ENCODE peak calls at places on chromosomes 16 and 17, in four cellular contexts. One of them, this sample, is unnamed.

GRCh38 chr16:30368122-30368791 is 2.0 kb downstream of the TBC1D10B start:
- DNase-seq in H9: no peak
- DNase-seq in IMR-90: peak; percentile 59
- DNase-seq in H1: no peak
- DNase-seq in this sample: no peak

GRCh38 chr16:69143116-69143515 is 10.7 kb downstream of the UTP4 start:
- DNase-seq in H9: no peak
- DNase-seq in IMR-90: no peak
- DNase-seq in H1: no peak
- DNase-seq in this sample: no peak

GRCh38 chr17:42275527-42276358 is 448 bp downstream of the STAT5B start:
- DNase-seq in H9: peak; percentile 52
- DNase-seq in IMR-90: peak; percentile 59
- DNase-seq in H1: peak; percentile 63
- DNase-seq in this sample: peak; percentile 67

GRCh38 chr16:56988948-56989945 is at the start of gene NLRC5:
- DNase-seq in H9: peak; percentile 68
- DNase-seq in IMR-90: peak; percentile 78
- DNase-seq in H1: peak; percentile 76
- DNase-seq in this sample: peak; percentile 69

GRCh38 chr16:3214904-3215600 is 19.9 kb downstream of the ZNF200 start:
- DNase-seq in H9: no peak
- DNase-seq in IMR-90: no peak
- DNase-seq in H1: no peak
- DNase-seq in this sample: no peak

GRCh38 chr17:48068491-48068961 is 20.4 kb downstream of the NFE2L1 start:
- DNase-seq in H9: peak; percentile 76
- DNase-seq in IMR-90: peak; percentile 65
- DNase-seq in H1: peak; percentile 62
- DNase-seq in this sample: peak; percentile 70

GRCh38 chr17:65054602-65055001 is 1.9 kb downstream of the GNA13 start:
- DNase-seq in H9: no peak
- DNase-seq in IMR-90: no peak
- DNase-seq in H1: no peak
- DNase-seq in this sample: no peak

GRCh38 chr16:46747777-46748651 is at the start of gene MYLK3:
- DNase-seq in H9: peak; percentile 78
- DNase-seq in IMR-90: no peak
- DNase-seq in H1: no peak
- DNase-seq in this sample: peak; percentile 92

GRCh38 chr17:56891751-56892150 is 22.1 kb downstream of the TRIM25 start:
- DNase-seq in H9: peak; percentile 78
- DNase-seq in IMR-90: no peak
- DNase-seq in H1: peak; percentile 90
- DNase-seq in this sample: peak; percentile 47

GRCh38 chr17:79789943-79790804 is 6.7 kb downstream of the CBX8 start:
- DNase-seq in H9: peak; percentile 81
- DNase-seq in IMR-90: no peak
- DNase-seq in H1: no peak
- DNase-seq in this sample: peak; percentile 44

GRCh38 chr17:21129023-21129681 is 2.4 kb downstream of the DHRS7B start:
- DNase-seq in H9: no peak
- DNase-seq in IMR-90: peak; percentile 67
- DNase-seq in H1: no peak
- DNase-seq in this sample: no peak

GRCh38 chr17:17055286-17056166 is 13.3 kb downstream of the MPRIP start:
- DNase-seq in H9: peak; percentile 43
- DNase-seq in IMR-90: no peak
- DNase-seq in H1: no peak
- DNase-seq in this sample: no peak

GRCh38 chr17:72535779-72536178 is 415.0 kb downstream of the SOX9 start:
- DNase-seq in H9: no peak
- DNase-seq in IMR-90: no peak
- DNase-seq in H1: no peak
- DNase-seq in this sample: no peak

GRCh38 chr17:31537558-31537957 is 146.1 kb downstream of the RAB11FIP4 start:
- DNase-seq in H9: peak; percentile 30
- DNase-seq in IMR-90: peak; percentile 62
- DNase-seq in H1: no peak
- DNase-seq in this sample: no peak

GRCh38 chr17:53765129-53765528 is 57.6 kb upstream of the KIF2B start:
- DNase-seq in H9: no peak
- DNase-seq in IMR-90: no peak
- DNase-seq in H1: no peak
- DNase-seq in this sample: no peak

GRCh38 chr17:2029911-2030778 is at the start of gene DPH1:
- DNase-seq in H9: peak; percentile 96
- DNase-seq in IMR-90: peak; percentile 91
- DNase-seq in H1: peak; percentile 97
- DNase-seq in this sample: peak; percentile 96

GRCh38 chr17:80845863-80846671 is 145.6 kb upstream of the CHMP6 start:
- DNase-seq in H9: no peak
- DNase-seq in IMR-90: no peak
- DNase-seq in H1: no peak
- DNase-seq in this sample: no peak

GRCh38 chr17:36675786-36676185 is 74.4 kb downstream of the MRM1 start:
- DNase-seq in H9: no peak
- DNase-seq in IMR-90: no peak
- DNase-seq in H1: no peak
- DNase-seq in this sample: no peak

GRCh38 chr17:79797492-79798295 is 817 bp upstream of the CBX8 start:
- DNase-seq in H9: no peak
- DNase-seq in IMR-90: no peak
- DNase-seq in H1: peak; percentile 65
- DNase-seq in this sample: peak; percentile 42

GRCh38 chr16:1416521-1416941 is 2.0 kb upstream of the UNKL start:
- DNase-seq in H9: no peak
- DNase-seq in IMR-90: no peak
- DNase-seq in H1: no peak
- DNase-seq in this sample: peak; percentile 71

GRCh38 chr16:68826652-68827051 is 16.7 kb upstream of the TANGO6 start:
- DNase-seq in H9: no peak
- DNase-seq in IMR-90: no peak
- DNase-seq in H1: no peak
- DNase-seq in this sample: no peak

GRCh38 chr16:4212934-4213296 is 29.0 kb downstream of the SRL start:
- DNase-seq in H9: no peak
- DNase-seq in IMR-90: peak; percentile 61
- DNase-seq in H1: no peak
- DNase-seq in this sample: no peak

GRCh38 chr17:66747561-66748275 is 87.2 kb upstream of the CACNG5 start:
- DNase-seq in H9: no peak
- DNase-seq in IMR-90: peak; percentile 80
- DNase-seq in H1: no peak
- DNase-seq in this sample: no peak

GRCh38 chr17:20197527-20197926 is 188.4 kb downstream of the SPECC1 start:
- DNase-seq in H9: no peak
- DNase-seq in IMR-90: no peak
- DNase-seq in H1: no peak
- DNase-seq in this sample: no peak

GRCh38 chr16:9484436-9484835 is 393.0 kb downstream of the HAPSTR1 start:
- DNase-seq in H9: no peak
- DNase-seq in IMR-90: no peak
- DNase-seq in H1: no peak
- DNase-seq in this sample: no peak

GRCh38 chr17:32483451-32484019 is 3.3 kb upstream of the CDK5R1 start:
- DNase-seq in H9: peak; percentile 92
- DNase-seq in IMR-90: peak; percentile 61
- DNase-seq in H1: peak; percentile 78
- DNase-seq in this sample: peak; percentile 97

GRCh38 chr16:9447195-9447551 is 355.7 kb downstream of the HAPSTR1 start:
- DNase-seq in H9: no peak
- DNase-seq in IMR-90: no peak
- DNase-seq in H1: no peak
- DNase-seq in this sample: no peak

GRCh38 chr16:4915226-4915761 is 21.7 kb downstream of the PPL start:
- DNase-seq in H9: no peak
- DNase-seq in IMR-90: peak; percentile 96
- DNase-seq in H1: no peak
- DNase-seq in this sample: no peak

GRCh38 chr16:8905795-8906591 is 23.8 kb downstream of the LITAFD start:
- DNase-seq in H9: peak; percentile 62
- DNase-seq in IMR-90: no peak
- DNase-seq in H1: no peak
- DNase-seq in this sample: peak; percentile 64

GRCh38 chr16:56965149-56965938 is 3.6 kb downstream of the CETP start:
- DNase-seq in H9: no peak
- DNase-seq in IMR-90: peak; percentile 16
- DNase-seq in H1: no peak
- DNase-seq in this sample: no peak

GRCh38 chr17:64599187-64599676 is 62.9 kb downstream of the SMURF2 start:
- DNase-seq in H9: peak; percentile 41
- DNase-seq in IMR-90: no peak
- DNase-seq in H1: no peak
- DNase-seq in this sample: no peak

GRCh38 chr17:82000803-82001649 is 21.7 kb downstream of the CENPX start:
- DNase-seq in H9: no peak
- DNase-seq in IMR-90: no peak
- DNase-seq in H1: peak; percentile 47
- DNase-seq in this sample: no peak

GRCh38 chr16:84044108-84044488 is 1.5 kb upstream of the SLC38A8 start:
- DNase-seq in H9: peak; percentile 68
- DNase-seq in IMR-90: peak; percentile 28
- DNase-seq in H1: no peak
- DNase-seq in this sample: peak; percentile 84

GRCh38 chr16:38941-39892 is 14.2 kb downstream of the POLR3K start:
- DNase-seq in H9: no peak
- DNase-seq in IMR-90: no peak
- DNase-seq in H1: no peak
- DNase-seq in this sample: no peak

GRCh38 chr17:16911141-16911937 is 60.6 kb downstream of the TNFRSF13B start:
- DNase-seq in H9: peak; percentile 31
- DNase-seq in IMR-90: no peak
- DNase-seq in H1: peak; percentile 20
- DNase-seq in this sample: no peak

GRCh38 chr16:70788668-70789161 is 12.2 kb downstream of the VAC14 start:
- DNase-seq in H9: no peak
- DNase-seq in IMR-90: peak; percentile 49
- DNase-seq in H1: no peak
- DNase-seq in this sample: no peak

GRCh38 chr17:81039096-81039495 is 4.1 kb downstream of the BAIAP2 start:
- DNase-seq in H9: no peak
- DNase-seq in IMR-90: no peak
- DNase-seq in H1: no peak
- DNase-seq in this sample: no peak

GRCh38 chr17:50363217-50364060 is 9.5 kb downstream of the MRPL27 start:
- DNase-seq in H9: peak; percentile 97
- DNase-seq in IMR-90: peak; percentile 35
- DNase-seq in H1: peak; percentile 86
- DNase-seq in this sample: peak; percentile 97

GRCh38 chr17:50364061-50364458 is 8.9 kb downstream of the MRPL27 start:
- DNase-seq in H9: no peak
- DNase-seq in IMR-90: no peak
- DNase-seq in H1: no peak
- DNase-seq in this sample: no peak

GRCh38 chr17:50365165-50365564 is 7.8 kb downstream of the MRPL27 start:
- DNase-seq in H9: no peak
- DNase-seq in IMR-90: no peak
- DNase-seq in H1: no peak
- DNase-seq in this sample: no peak

GRCh38 chr17:50365649-50366393 is 7.2 kb downstream of the MRPL27 start:
- DNase-seq in H9: no peak
- DNase-seq in IMR-90: no peak
- DNase-seq in H1: no peak
- DNase-seq in this sample: no peak

GRCh38 chr17:50364715-50365114 is 8.3 kb downstream of the MRPL27 start:
- DNase-seq in H9: peak; percentile 74
- DNase-seq in IMR-90: peak; percentile 65
- DNase-seq in H1: no peak
- DNase-seq in this sample: peak; percentile 89
- H4K5ac ChIP-seq in H9: no peak overlapping the region
- H4K5ac ChIP-seq in IMR-90: no peak overlapping the region
- H4K5ac ChIP-seq in H1: no peak overlapping the region
- H4K5ac ChIP-seq in this sample: no peak overlapping the region

GRCh38 chr17:78618264-78619066 is 41.3 kb upstream of the DNAH17 start:
- DNase-seq in H9: no peak
- DNase-seq in IMR-90: no peak
- DNase-seq in H1: no peak
- DNase-seq in this sample: no peak
- H2BK120ac ChIP-seq in H9: no peak overlapping the region
- H2BK120ac ChIP-seq in IMR-90: no peak overlapping the region
- H2BK120ac ChIP-seq in H1: no peak overlapping the region
- H2BK120ac ChIP-seq in this sample: no peak overlapping the region

DNA sequence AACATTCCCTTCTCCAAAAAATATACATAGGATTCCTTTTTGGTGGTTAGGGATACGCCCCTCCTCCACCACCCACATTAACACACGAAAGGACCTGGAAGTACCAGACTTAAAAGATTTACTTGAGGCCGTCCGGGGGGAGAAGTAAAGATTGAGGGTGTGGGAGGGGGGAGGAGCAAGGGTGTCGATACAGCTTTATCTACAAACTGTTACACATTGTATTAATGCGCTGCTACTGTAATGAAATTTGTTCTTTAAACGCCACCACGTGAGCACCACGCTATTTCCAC is 496 bp downstream of the PALB2 start:
- DNase-seq in H9: no peak
- DNase-seq in IMR-90: no peak
- DNase-seq in H1: no peak
- DNase-seq in this sample: peak; percentile 49
- H2BK5ac ChIP-seq in H9: no peak overlapping the region
- H2BK5ac ChIP-seq in IMR-90: peak overlapping the region; percentile 42
- H2BK5ac ChIP-seq in H1: peak overlapping the region; percentile 73
- H2BK5ac ChIP-seq in this sample: peak overlapping the region; percentile 61

GRCh38 chr17:3622977-3623594 is 13.0 kb downstream of the SHPK start:
- DNase-seq in H9: no peak
- DNase-seq in IMR-90: no peak
- DNase-seq in H1: no peak
- DNase-seq in this sample: no peak

GRCh38 chr17:3626831-3627565 is 9.1 kb downstream of the SHPK start:
- DNase-seq in H9: no peak
- DNase-seq in IMR-90: no peak
- DNase-seq in H1: no peak
- DNase-seq in this sample: no peak

GRCh38 chr17:3615160-3615870 is 6.1 kb upstream of the TRPV1 start:
- DNase-seq in H9: no peak
- DNase-seq in IMR-90: no peak
- DNase-seq in H1: no peak
- DNase-seq in this sample: no peak

DNA sequence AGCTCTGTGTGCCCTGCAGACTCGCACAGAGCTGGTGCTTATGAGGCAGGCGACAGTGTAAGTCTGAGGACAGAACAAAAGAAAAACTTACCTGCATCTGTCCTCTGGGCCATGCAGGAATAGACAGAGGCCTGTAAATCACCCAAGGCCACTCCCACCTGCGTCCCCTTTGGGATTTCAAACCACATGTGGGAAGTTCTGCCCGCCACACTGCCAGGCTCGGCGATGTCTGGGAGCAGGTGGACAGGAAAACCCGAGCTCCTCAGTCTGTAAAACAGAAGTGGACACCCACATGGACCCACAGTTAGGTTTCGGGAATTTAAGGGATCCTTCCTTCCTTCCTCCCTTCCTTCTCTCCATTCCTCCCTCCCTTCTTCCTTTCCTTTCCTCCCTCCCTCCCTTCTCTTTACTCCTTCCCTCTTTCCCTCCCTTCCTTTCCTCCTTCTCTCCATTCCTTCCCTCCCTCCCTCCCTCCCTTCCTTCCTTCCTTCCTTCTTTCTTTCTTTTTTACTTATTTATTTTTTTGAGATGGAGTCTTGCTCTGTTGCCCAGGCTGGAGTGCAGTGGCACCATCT is 12.0 kb upstream of the TRPV1 start:
- DNase-seq in H9: no peak
- DNase-seq in IMR-90: no peak
- DNase-seq in H1: no peak
- DNase-seq in this sample: no peak
- H4K5ac ChIP-seq in H9: no peak overlapping the region
- H4K5ac ChIP-seq in IMR-90: no peak overlapping the region
- H4K5ac ChIP-seq in H1: no peak overlapping the region
- H4K5ac ChIP-seq in this sample: no peak overlapping the region

This sample was measured in mesendoderm.